ENCODE peak calls at places on chromosome 1, in four cellular contexts. U is HAP-1; J is heart right ventricle; N is CD8-positive, alpha-beta memory T cell. W is an unnamed sample.

GRCh38 chr1:186858923-186859322 is 30.2 kb downstream of the PLA2G4A start:
- DNase-seq in U (no peak), J (no peak), N (no peak), W (no peak)

GRCh38 chr1:234658143-234658542 is 48.2 kb upstream of the IRF2BP2 start:
- DNase-seq in N (no peak), J (no peak), U (no peak), W (no peak)

GRCh38 chr1:230401096-230401495 is 25.0 kb downstream of the PGBD5 start:
- DNase-seq in J (no peak), U (no peak), N (no peak), W (no peak)

GRCh38 chr1:29500651-29501050 is 264.3 kb downstream of the PTPRU start:
- DNase-seq in J (no peak), N (no peak), U (no peak), W (peak; percentile 22)

GRCh38 chr1:84892657-84893618 is at the start of gene LPAR3:
- DNase-seq in J (peak; percentile 56), U (peak; percentile 84), N (peak; percentile 23), W (no peak)

GRCh38 chr1:243394610-243395490 is 139.0 kb downstream of the SDCCAG8 start:
- DNase-seq in J (no peak), U (no peak), N (no peak), W (no peak)

GRCh38 chr1:25837253-25837875 is 17.6 kb downstream of the MTFR1L start:
- DNase-seq in N (no peak), U (no peak), J (no peak), W (no peak)

GRCh38 chr1:210260087-210260486 is 27.5 kb downstream of the SERTAD4 start:
- DNase-seq in U (no peak), J (no peak), N (no peak), W (no peak)

GRCh38 chr1:179303173-179303572 is 9.6 kb downstream of the SOAT1 start:
- DNase-seq in N (no peak), U (peak; percentile 39), J (no peak), W (no peak)
- H3K36me3 ChIP-seq in N (peaks cover 22% of the 10 kb centered on the region), U (peaks cover 33% of the 10 kb centered on the region), J (no peaks in the 10 kb centered on the region), W (peaks cover 38% of the 10 kb centered on the region)

DNA sequence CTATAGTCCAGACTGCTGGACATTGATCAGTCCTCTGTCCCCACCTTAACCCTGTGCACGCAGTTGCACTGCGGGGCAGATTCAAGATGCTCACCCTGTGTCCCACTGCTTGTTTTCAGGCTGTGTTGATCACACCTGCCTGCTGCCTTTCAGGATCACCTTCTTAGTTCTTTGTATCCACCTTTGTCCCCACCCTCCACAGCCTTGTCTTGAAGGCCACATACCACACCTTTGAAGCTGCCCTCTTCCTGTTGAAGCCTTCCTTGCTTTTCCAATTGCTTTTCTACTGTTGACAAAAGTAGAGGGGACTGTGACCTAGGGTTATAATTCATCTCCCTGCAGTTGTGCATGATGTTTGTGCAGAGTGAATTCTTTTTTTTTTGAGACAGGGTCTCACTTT is 32.7 kb downstream of the UCK2 start:
- DNase-seq in N (no peak), U (no peak), J (no peak), W (no peak)
- H3K9me3 ChIP-seq in N (no peaks in the 10 kb centered on the region), U (no peaks in the 10 kb centered on the region), J (no peaks in the 10 kb centered on the region), W (no peaks in the 10 kb centered on the region)

GRCh38 chr1:35575401-35575958 is 2.4 kb downstream of the TFAP2E start:
- DNase-seq in J (no peak), U (no peak), N (no peak), W (no peak)

GRCh38 chr1:35574655-35575400 is 1.7 kb downstream of the TFAP2E start:
- DNase-seq in N (no peak), U (no peak), J (no peak), W (no peak)

GRCh38 chr1:35573776-35574654 is 901 bp downstream of the TFAP2E start:
- DNase-seq in J (no peak), N (no peak), U (no peak), W (no peak)

GRCh38 chr1:35577071-35577998 is 4.2 kb downstream of the TFAP2E start:
- DNase-seq in U (no peak), N (peak; percentile 66), J (peak; percentile 51), W (no peak)

GRCh38 chr1:35576061-35576765 is 3.1 kb downstream of the TFAP2E start:
- DNase-seq in U (no peak), J (no peak), N (no peak), W (no peak)
- H3K4me1 ChIP-seq in U (no peaks in the 10 kb centered on the region), J (peaks cover 20% of the 10 kb centered on the region), N (peaks cover 20% of the 10 kb centered on the region), W (peaks cover 8% of the 10 kb centered on the region)

GRCh38 chr1:93565496-93566221 is 116.0 kb downstream of the BCAR3 start:
- DNase-seq in N (no peak), U (no peak), J (no peak), W (no peak)
- H3K36me3 ChIP-seq in N (no peaks in the 10 kb centered on the region), U (no peaks in the 10 kb centered on the region), J (no peaks in the 10 kb centered on the region), W (peaks cover 94% of the 10 kb centered on the region)

GRCh38 chr1:152309955-152310354 is 15.1 kb downstream of the FLG start:
- DNase-seq in N (no peak), U (no peak), J (no peak), W (no peak)
- H3K9me3 ChIP-seq in N (no peaks in the 10 kb centered on the region), U (no peaks in the 10 kb centered on the region), J (no peaks in the 10 kb centered on the region), W (no peaks in the 10 kb centered on the region)

GRCh38 chr1:31985430-31985829 is 28.2 kb upstream of the KHDRBS1 start:
- DNase-seq in N (no peak), J (no peak), U (no peak), W (no peak)

GRCh38 chr1:31981976-31982375 is 31.7 kb upstream of the KHDRBS1 start:
- DNase-seq in U (no peak), J (no peak), N (peak; percentile 33), W (no peak)

GRCh38 chr1:31987231-31987630 is 26.4 kb upstream of the KHDRBS1 start:
- DNase-seq in N (no peak), U (no peak), J (no peak), W (no peak)

GRCh38 chr1:31980835-31981782 is 32.6 kb upstream of the KHDRBS1 start:
- DNase-seq in U (no peak), N (no peak), J (no peak), W (no peak)

DNA sequence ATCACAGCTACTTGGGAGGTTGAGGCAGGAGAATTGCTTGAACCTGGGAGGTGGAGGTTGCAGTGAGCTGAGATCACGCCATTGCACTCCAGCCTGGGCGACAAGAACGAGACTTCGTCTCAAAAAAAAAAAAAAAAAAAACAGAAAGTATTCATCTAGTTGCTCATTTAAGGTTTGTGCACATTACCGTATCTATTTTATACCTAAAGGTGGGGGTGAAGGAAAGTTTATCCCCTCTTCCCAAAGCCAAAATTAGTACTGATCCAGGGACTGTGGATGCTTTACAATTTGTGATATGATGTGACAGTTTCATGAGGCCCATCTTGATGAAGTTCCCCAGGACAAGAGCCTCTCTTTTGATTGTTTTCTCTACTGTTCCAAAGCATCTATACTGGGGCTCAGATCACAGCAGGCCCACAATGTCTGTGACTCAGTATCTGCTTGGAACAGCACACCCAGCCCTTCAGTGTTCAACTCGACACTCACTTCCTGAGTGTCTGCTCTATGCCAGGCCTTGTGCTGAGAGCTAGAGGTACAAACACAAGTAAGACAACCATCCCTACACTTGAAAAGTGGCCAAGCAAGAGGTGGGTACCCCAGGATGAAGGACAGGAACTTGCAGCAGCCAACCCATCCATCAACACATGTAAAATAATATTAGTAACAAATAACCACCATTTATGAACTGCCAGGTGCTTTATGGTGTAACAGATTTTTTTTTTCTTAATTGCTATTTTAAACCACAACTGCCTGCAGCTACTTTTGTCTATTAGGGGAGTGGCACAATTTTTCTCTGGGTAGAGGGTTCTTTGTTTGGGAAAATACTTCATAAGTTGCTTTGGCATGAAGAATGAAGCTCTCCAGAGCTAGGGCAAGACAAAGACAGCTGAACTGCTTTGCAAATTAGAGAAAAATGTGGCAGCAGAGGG is 29.0 kb upstream of the KHDRBS1 start:
- DNase-seq in U (no peak), J (no peak), N (no peak), W (no peak)
- H3K4me1 ChIP-seq in U (no peaks in the 10 kb centered on the region), J (no peaks in the 10 kb centered on the region), N (peaks cover 58% of the 10 kb centered on the region), W (peaks cover 15% of the 10 kb centered on the region)

GRCh38 chr1:6545276-6545934 is 8.9 kb downstream of the NOL9 start:
- DNase-seq in U (no peak), N (no peak), J (no peak), W (no peak)

GRCh38 chr1:6546326-6546725 is 8.0 kb downstream of the NOL9 start:
- DNase-seq in N (no peak), J (no peak), U (no peak), W (no peak)

GRCh38 chr1:6544831-6545230 is 9.5 kb downstream of the NOL9 start:
- DNase-seq in J (no peak), U (no peak), N (no peak), W (no peak)

DNA sequence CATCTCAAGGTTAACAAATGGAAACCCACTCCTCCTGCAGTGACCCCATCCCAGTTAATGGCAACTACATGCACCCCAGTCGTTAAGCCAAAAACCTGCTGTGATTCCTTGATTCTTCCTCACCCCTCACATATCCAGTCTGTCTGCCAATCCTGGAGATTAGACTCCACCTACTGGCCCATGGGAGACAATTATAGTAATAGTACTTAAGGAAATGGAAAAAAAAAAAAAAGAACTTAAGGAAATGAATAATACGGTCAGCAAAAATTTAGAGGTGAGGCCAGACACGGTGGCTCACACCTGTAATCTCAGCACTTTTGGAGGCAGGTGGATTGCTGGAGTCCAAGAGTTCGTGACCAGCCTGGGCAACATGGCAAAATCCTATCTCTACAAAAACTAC is 7.0 kb downstream of the NOL9 start:
- DNase-seq in N (no peak), J (no peak), U (no peak), W (no peak)
- H3K36me3 ChIP-seq in N (peaks cover 24% of the 10 kb centered on the region), J (no peaks in the 10 kb centered on the region), U (peaks cover 74% of the 10 kb centered on the region), W (peaks cover 77% of the 10 kb centered on the region)

DNA sequence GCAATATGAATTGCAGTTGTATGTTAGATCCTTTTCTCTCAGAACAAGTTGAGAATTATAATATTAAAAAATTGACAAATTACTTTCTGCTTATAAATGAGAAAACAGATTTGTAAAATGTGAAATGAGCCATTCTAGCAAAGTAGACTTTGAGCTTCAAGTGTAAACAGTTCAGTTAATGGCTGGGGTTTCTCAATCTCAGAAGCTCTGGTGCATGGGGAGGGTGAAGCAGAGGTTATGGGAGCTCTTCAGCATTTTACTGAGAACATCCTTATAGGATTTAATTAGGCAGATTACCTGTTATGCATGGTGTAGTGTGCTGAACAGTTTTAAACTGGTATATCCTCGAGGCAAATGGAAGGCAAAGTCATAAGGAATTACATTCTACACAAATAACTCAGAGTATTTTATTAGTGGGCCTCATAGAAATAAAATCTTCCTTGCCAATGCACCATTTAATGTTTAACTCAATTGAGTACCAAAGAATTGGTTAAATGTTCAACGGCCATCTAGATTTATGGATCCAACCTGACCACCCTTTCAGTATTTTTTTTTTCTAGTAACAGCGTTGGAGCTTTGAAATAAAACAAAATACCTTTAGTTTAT is 1143.6 kb upstream of the ADGRL2 start:
- DNase-seq in N (no peak), J (no peak), U (no peak), W (no peak)
- H3K9me3 ChIP-seq in N (no peaks in the 10 kb centered on the region), J (no peaks in the 10 kb centered on the region), U (no peaks in the 10 kb centered on the region), W (no peaks in the 10 kb centered on the region)

GRCh38 chr1:109924316-109924715 is 13.7 kb downstream of the CSF1 start:
- DNase-seq in N (no peak), J (no peak), U (no peak), W (no peak)
- H3K4me1 ChIP-seq in N (no peaks in the 10 kb centered on the region), J (peaks cover 24% of the 10 kb centered on the region), U (no peaks in the 10 kb centered on the region), W (peaks cover 6% of the 10 kb centered on the region)

GRCh38 chr1:198417041-198417440 is 123.4 kb downstream of the ATP6V1G3 start:
- DNase-seq in N (no peak), J (no peak), U (no peak), W (no peak)
- H3K36me3 ChIP-seq in N (no peaks in the 10 kb centered on the region), J (no peaks in the 10 kb centered on the region), U (no peaks in the 10 kb centered on the region), W (no peaks in the 10 kb centered on the region)

W was measured in SJSA1.